ENCODE peak calls at places on chromosomes 1 and 21, in six cellular contexts. One of them, this sample, is unnamed.

GRCh38 chr21:32102426-32102825 is 176.4 kb downstream of the MIS18A start:
- DNase-seq in esophagus squamous epithelium: no peak
- DNase-seq in body of pancreas: no peak
- DNase-seq in lower leg skin: no peak
- DNase-seq in right lobe of liver: no peak
- DNase-seq in IMR-90: peak; percentile 7
- DNase-seq in this sample: no peak

GRCh38 chr1:57550092-57550491 is 126.2 kb upstream of the DAB1 start:
- DNase-seq in esophagus squamous epithelium: no peak
- DNase-seq in body of pancreas: no peak
- DNase-seq in lower leg skin: no peak
- DNase-seq in right lobe of liver: no peak
- DNase-seq in IMR-90: no peak
- DNase-seq in this sample: no peak

GRCh38 chr21:29342394-29342957 is 43.8 kb downstream of the BACH1 start:
- DNase-seq in esophagus squamous epithelium: no peak
- DNase-seq in body of pancreas: peak; percentile 39
- DNase-seq in lower leg skin: peak; percentile 92
- DNase-seq in right lobe of liver: peak; percentile 60
- DNase-seq in IMR-90: peak; percentile 99
- DNase-seq in this sample: peak; percentile 24

GRCh38 chr1:164263540-164263939 is 295.4 kb upstream of the PBX1 start:
- DNase-seq in esophagus squamous epithelium: no peak
- DNase-seq in body of pancreas: no peak
- DNase-seq in lower leg skin: no peak
- DNase-seq in right lobe of liver: no peak
- DNase-seq in IMR-90: no peak
- DNase-seq in this sample: no peak

GRCh38 chr1:61230523-61230922 is 148.2 kb downstream of the NFIA start:
- DNase-seq in esophagus squamous epithelium: no peak
- DNase-seq in body of pancreas: no peak
- DNase-seq in lower leg skin: no peak
- DNase-seq in right lobe of liver: no peak
- DNase-seq in IMR-90: no peak
- DNase-seq in this sample: peak; percentile 66

GRCh38 chr1:69551476-69552324 is 16.0 kb upstream of the LRRC7 start:
- DNase-seq in esophagus squamous epithelium: no peak
- DNase-seq in body of pancreas: no peak
- DNase-seq in lower leg skin: no peak
- DNase-seq in right lobe of liver: no peak
- DNase-seq in IMR-90: no peak
- DNase-seq in this sample: no peak

GRCh38 chr1:246708166-246708565 is 16.0 kb upstream of the SCCPDH start:
- DNase-seq in esophagus squamous epithelium: no peak
- DNase-seq in body of pancreas: no peak
- DNase-seq in lower leg skin: no peak
- DNase-seq in right lobe of liver: no peak
- DNase-seq in IMR-90: no peak
- DNase-seq in this sample: no peak

GRCh38 chr1:199157494-199157893 is 518.7 kb downstream of the PTPRC start:
- DNase-seq in esophagus squamous epithelium: no peak
- DNase-seq in body of pancreas: no peak
- DNase-seq in lower leg skin: no peak
- DNase-seq in right lobe of liver: no peak
- DNase-seq in IMR-90: peak; percentile 35
- DNase-seq in this sample: no peak

GRCh38 chr1:186564558-186564957 is 103.6 kb upstream of the PDC start:
- DNase-seq in esophagus squamous epithelium: no peak
- DNase-seq in body of pancreas: no peak
- DNase-seq in lower leg skin: no peak
- DNase-seq in right lobe of liver: no peak
- DNase-seq in IMR-90: peak; percentile 19
- DNase-seq in this sample: no peak

GRCh38 chr1:189405419-189405818 is 1072.2 kb downstream of the BRINP3 start:
- DNase-seq in esophagus squamous epithelium: no peak
- DNase-seq in body of pancreas: no peak
- DNase-seq in lower leg skin: no peak
- DNase-seq in right lobe of liver: no peak
- DNase-seq in IMR-90: no peak
- DNase-seq in this sample: no peak

GRCh38 chr1:65793359-65793732 is 651 bp downstream of the PDE4B start:
- DNase-seq in esophagus squamous epithelium: no peak
- DNase-seq in body of pancreas: no peak
- DNase-seq in lower leg skin: no peak
- DNase-seq in right lobe of liver: no peak
- DNase-seq in IMR-90: peak; percentile 11
- DNase-seq in this sample: no peak

GRCh38 chr1:209688746-209689234 is 13.6 kb downstream of the G0S2 start:
- DNase-seq in esophagus squamous epithelium: no peak
- DNase-seq in body of pancreas: no peak
- DNase-seq in lower leg skin: no peak
- DNase-seq in right lobe of liver: no peak
- DNase-seq in IMR-90: peak; percentile 52
- DNase-seq in this sample: no peak

GRCh38 chr1:37567023-37567422 is 10.3 kb downstream of the DNALI1 start:
- DNase-seq in esophagus squamous epithelium: no peak
- DNase-seq in body of pancreas: peak; percentile 21
- DNase-seq in lower leg skin: peak; percentile 36
- DNase-seq in right lobe of liver: no peak
- DNase-seq in IMR-90: no peak
- DNase-seq in this sample: no peak

GRCh38 chr1:201584510-201584991 is 45.6 kb downstream of the NAV1 start:
- DNase-seq in esophagus squamous epithelium: no peak
- DNase-seq in body of pancreas: no peak
- DNase-seq in lower leg skin: no peak
- DNase-seq in right lobe of liver: no peak
- DNase-seq in IMR-90: peak; percentile 89
- DNase-seq in this sample: peak; percentile 35

GRCh38 chr1:73593804-73594203 is 604.2 kb downstream of the LRRIQ3 start:
- DNase-seq in esophagus squamous epithelium: no peak
- DNase-seq in body of pancreas: no peak
- DNase-seq in lower leg skin: no peak
- DNase-seq in right lobe of liver: no peak
- DNase-seq in IMR-90: no peak
- DNase-seq in this sample: no peak

GRCh38 chr1:2466834-2467554 is 9.1 kb upstream of the PLCH2 start:
- DNase-seq in esophagus squamous epithelium: no peak
- DNase-seq in body of pancreas: no peak
- DNase-seq in lower leg skin: no peak
- DNase-seq in right lobe of liver: no peak
- DNase-seq in IMR-90: no peak
- DNase-seq in this sample: no peak

GRCh38 chr1:7300893-7301292 is 470.2 kb upstream of the VAMP3 start:
- DNase-seq in esophagus squamous epithelium: no peak
- DNase-seq in body of pancreas: no peak
- DNase-seq in lower leg skin: no peak
- DNase-seq in right lobe of liver: no peak
- DNase-seq in IMR-90: peak; percentile 98
- DNase-seq in this sample: peak; percentile 43

GRCh38 chr1:178266619-178267066 is 172.7 kb downstream of the RASAL2 start:
- DNase-seq in esophagus squamous epithelium: no peak
- DNase-seq in body of pancreas: no peak
- DNase-seq in lower leg skin: no peak
- DNase-seq in right lobe of liver: no peak
- DNase-seq in IMR-90: no peak
- DNase-seq in this sample: no peak

GRCh38 chr1:181099152-181100014 is 10.9 kb downstream of the IER5 start:
- DNase-seq in esophagus squamous epithelium: no peak
- DNase-seq in body of pancreas: no peak
- DNase-seq in lower leg skin: no peak
- DNase-seq in right lobe of liver: no peak
- DNase-seq in IMR-90: peak; percentile 47
- DNase-seq in this sample: no peak

GRCh38 chr1:170664283-170664827 is 424 bp downstream of the PRRX1 start:
- DNase-seq in esophagus squamous epithelium: no peak
- DNase-seq in body of pancreas: peak; percentile 27
- DNase-seq in lower leg skin: no peak
- DNase-seq in right lobe of liver: no peak
- DNase-seq in IMR-90: peak; percentile 32
- DNase-seq in this sample: peak; percentile 32

GRCh38 chr1:228933753-228934152 is 198.5 kb downstream of the RHOU start:
- DNase-seq in esophagus squamous epithelium: no peak
- DNase-seq in body of pancreas: no peak
- DNase-seq in lower leg skin: peak; percentile 36
- DNase-seq in right lobe of liver: no peak
- DNase-seq in IMR-90: no peak
- DNase-seq in this sample: no peak

GRCh38 chr1:228927947-228928898 is 192.9 kb downstream of the RHOU start:
- DNase-seq in esophagus squamous epithelium: no peak
- DNase-seq in body of pancreas: no peak
- DNase-seq in lower leg skin: peak; percentile 52
- DNase-seq in right lobe of liver: no peak
- DNase-seq in IMR-90: no peak
- DNase-seq in this sample: no peak

GRCh38 chr1:228923973-228924766 is 188.9 kb downstream of the RHOU start:
- DNase-seq in esophagus squamous epithelium: no peak
- DNase-seq in body of pancreas: no peak
- DNase-seq in lower leg skin: peak; percentile 1
- DNase-seq in right lobe of liver: no peak
- DNase-seq in IMR-90: peak; percentile 72
- DNase-seq in this sample: no peak

GRCh38 chr1:228930479-228930957 is 195.2 kb downstream of the RHOU start:
- DNase-seq in esophagus squamous epithelium: no peak
- DNase-seq in body of pancreas: peak; percentile 42
- DNase-seq in lower leg skin: peak; percentile 42
- DNase-seq in right lobe of liver: no peak
- DNase-seq in IMR-90: no peak
- DNase-seq in this sample: no peak

GRCh38 chr1:228929476-228930027 is 194.3 kb downstream of the RHOU start:
- DNase-seq in esophagus squamous epithelium: no peak
- DNase-seq in body of pancreas: no peak
- DNase-seq in lower leg skin: no peak
- DNase-seq in right lobe of liver: no peak
- DNase-seq in IMR-90: no peak
- DNase-seq in this sample: no peak
- TF ChIP-seq POLR2A in esophagus squamous epithelium: no peak
- TF ChIP-seq POLR2A in body of pancreas: no peak
- TF ChIP-seq POLR2A in lower leg skin: no peak
- TF ChIP-seq POLR2A in right lobe of liver: no peak
- TF ChIP-seq POLR2A in IMR-90: no peak
- TF ChIP-seq POLR2A in this sample: no peak

DNA sequence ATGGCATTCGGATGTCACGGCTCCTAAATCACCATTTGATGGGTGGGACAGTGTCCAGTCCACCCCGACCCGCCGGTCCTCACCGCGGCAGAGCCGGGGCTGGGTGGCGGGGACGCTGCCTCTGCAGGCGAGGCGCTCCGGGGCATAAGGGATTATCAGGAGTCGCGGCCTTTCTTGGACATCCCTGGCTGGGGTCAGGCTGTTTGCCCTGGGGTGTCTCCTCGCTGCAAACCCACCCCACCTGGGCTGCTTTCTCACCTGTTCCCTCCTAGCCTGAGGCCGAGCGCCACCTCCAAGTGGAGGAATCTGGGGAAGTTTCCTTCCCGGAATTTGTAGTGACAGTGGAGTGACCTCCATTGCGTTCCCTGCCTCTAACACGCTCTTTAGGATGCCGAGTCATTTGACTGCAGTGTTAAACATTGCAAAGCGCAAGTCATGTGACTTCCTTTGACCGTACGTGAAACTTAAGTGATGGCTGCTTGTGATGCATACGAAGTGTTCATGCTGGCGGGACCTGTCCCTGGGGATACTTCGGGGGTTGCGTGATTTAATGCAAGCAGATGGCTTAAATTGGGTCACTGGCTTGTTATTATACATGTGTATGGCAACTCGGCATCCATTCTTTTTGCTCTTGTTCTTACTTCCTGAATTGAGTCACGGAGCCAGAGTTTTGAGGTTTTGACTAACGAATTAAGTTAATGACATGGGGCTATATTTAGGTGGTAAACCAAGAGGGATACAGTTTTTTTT is 535 bp downstream of the LGALS8 start:
- DNase-seq in esophagus squamous epithelium: no peak
- DNase-seq in body of pancreas: peak; percentile 43
- DNase-seq in lower leg skin: no peak
- DNase-seq in right lobe of liver: peak; percentile 65
- DNase-seq in IMR-90: peak; percentile 86
- DNase-seq in this sample: peak; percentile 57
- TF ChIP-seq POLR2A in esophagus squamous epithelium: peak; percentile 58
- TF ChIP-seq POLR2A in body of pancreas: peak; percentile 44
- TF ChIP-seq POLR2A in lower leg skin: no peak
- TF ChIP-seq POLR2A in right lobe of liver: peak; percentile 16
- TF ChIP-seq POLR2A in IMR-90: peak; percentile 72
- TF ChIP-seq POLR2A in this sample: peak; percentile 68

GRCh38 chr21:42313501-42313969 is 1.7 kb downstream of the TFF3 start:
- DNase-seq in esophagus squamous epithelium: no peak
- DNase-seq in body of pancreas: no peak
- DNase-seq in lower leg skin: peak; percentile 83
- DNase-seq in right lobe of liver: no peak
- DNase-seq in IMR-90: no peak
- DNase-seq in this sample: peak; percentile 66
- TF ChIP-seq POLR2A in esophagus squamous epithelium: no peak
- TF ChIP-seq POLR2A in body of pancreas: no peak
- TF ChIP-seq POLR2A in lower leg skin: no peak
- TF ChIP-seq POLR2A in right lobe of liver: no peak
- TF ChIP-seq POLR2A in IMR-90: no peak
- TF ChIP-seq POLR2A in this sample: no peak

GRCh38 chr1:9401080-9401453 is 108.4 kb downstream of the SPSB1 start:
- DNase-seq in esophagus squamous epithelium: no peak
- DNase-seq in body of pancreas: no peak
- DNase-seq in lower leg skin: no peak
- DNase-seq in right lobe of liver: no peak
- DNase-seq in IMR-90: no peak
- DNase-seq in this sample: no peak

GRCh38 chr1:9400425-9401079 is 107.9 kb downstream of the SPSB1 start:
- DNase-seq in esophagus squamous epithelium: no peak
- DNase-seq in body of pancreas: no peak
- DNase-seq in lower leg skin: no peak
- DNase-seq in right lobe of liver: no peak
- DNase-seq in IMR-90: peak; percentile 46
- DNase-seq in this sample: no peak

GRCh38 chr1:9397047-9397446 is 104.4 kb downstream of the SPSB1 start:
- DNase-seq in esophagus squamous epithelium: no peak
- DNase-seq in body of pancreas: no peak
- DNase-seq in lower leg skin: no peak
- DNase-seq in right lobe of liver: no peak
- DNase-seq in IMR-90: no peak
- DNase-seq in this sample: no peak

GRCh38 chr1:9399510-9400424 is 107.1 kb downstream of the SPSB1 start:
- DNase-seq in esophagus squamous epithelium: no peak
- DNase-seq in body of pancreas: peak; percentile 61
- DNase-seq in lower leg skin: no peak
- DNase-seq in right lobe of liver: no peak
- DNase-seq in IMR-90: peak; percentile 48
- DNase-seq in this sample: no peak

DNA sequence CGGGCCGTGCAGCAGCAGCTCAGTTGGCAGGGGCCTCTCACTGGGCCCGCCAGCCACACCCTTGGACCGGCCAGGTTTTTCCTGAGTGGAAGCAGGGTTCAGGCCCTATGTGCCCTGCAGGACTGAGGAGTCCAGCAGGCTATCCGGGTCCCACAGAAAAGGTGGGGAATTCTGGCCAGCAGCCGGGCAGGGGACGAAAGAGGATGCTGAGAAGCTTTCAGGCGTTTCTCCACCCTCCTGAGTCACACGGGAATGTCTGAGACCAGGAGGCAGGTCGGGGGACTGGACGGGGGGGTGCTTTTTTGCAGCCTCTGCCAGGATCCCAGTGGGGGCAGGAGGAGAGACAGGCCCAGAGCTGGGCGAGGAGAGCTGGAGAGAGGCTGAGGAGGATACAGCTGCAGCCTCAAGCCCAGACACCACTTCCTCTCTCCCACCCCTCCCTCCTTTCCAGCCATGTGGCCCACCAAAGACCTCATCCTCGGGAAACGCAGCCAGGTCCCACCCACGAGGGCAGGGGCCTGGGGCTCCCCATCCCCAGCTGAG is 105.4 kb downstream of the SPSB1 start:
- DNase-seq in esophagus squamous epithelium: no peak
- DNase-seq in body of pancreas: no peak
- DNase-seq in lower leg skin: no peak
- DNase-seq in right lobe of liver: no peak
- DNase-seq in IMR-90: peak; percentile 62
- DNase-seq in this sample: no peak
- TF ChIP-seq POLR2A in esophagus squamous epithelium: no peak
- TF ChIP-seq POLR2A in body of pancreas: no peak
- TF ChIP-seq POLR2A in lower leg skin: no peak
- TF ChIP-seq POLR2A in right lobe of liver: no peak
- TF ChIP-seq POLR2A in IMR-90: no peak
- TF ChIP-seq POLR2A in this sample: no peak